ENCODE peak calls at places on chromosomes 11 and 22, in five cellular contexts. I, B, E, L and C are unnamed samples.

GRCh38 chr11:75505966-75506692 is 19.6 kb downstream of the GDPD5 start:
- DNase-seq in I (no peak), B (no peak), E (no peak), L (no peak), C (no peak)

GRCh38 chr11:9047986-9048522 is 43.3 kb downstream of the SCUBE2 start:
- DNase-seq in I (no peak), B (no peak), E (no peak), L (no peak), C (no peak)

GRCh38 chr11:94241896-94242295 is 62.5 kb upstream of the IZUMO1R start:
- DNase-seq in I (no peak), B (no peak), E (no peak), L (no peak), C (no peak)

GRCh38 chr11:80593981-80594380 is 1153.2 kb upstream of the TENM4 start:
- DNase-seq in I (no peak), B (peak), E (no peak), L (no peak), C (no peak)

GRCh38 chr22:21972293-21972779 is 10.3 kb downstream of the TOP3B start:
- DNase-seq in I (no peak), B (peak), E (no peak), L (peak), C (peak)

GRCh38 chr11:122808494-122808893 is 29.8 kb upstream of the CRTAM start:
- DNase-seq in I (peak), B (no peak), E (no peak), L (no peak), C (no peak)

GRCh38 chr11:63240791-63241379 is 2.5 kb downstream of the SLC22A25 start:
- DNase-seq in I (no peak), B (peak), E (no peak), L (no peak), C (no peak)

GRCh38 chr22:43198936-43199335 is 12.0 kb upstream of the TTLL12 start:
- DNase-seq in I (no peak), B (no peak), E (no peak), L (no peak), C (no peak)

GRCh38 chr11:121105063-121105480 is 4.0 kb downstream of the TECTA start:
- DNase-seq in I (no peak), B (no peak), E (no peak), L (no peak), C (no peak)

GRCh38 chr22:50074551-50075042 is 10.6 kb downstream of the MLC1 start:
- DNase-seq in I (no peak), B (no peak), E (no peak), L (no peak), C (no peak)

GRCh38 chr22:50516068-50516467 is 8.0 kb downstream of the NCAPH2 start:
- DNase-seq in I (no peak), B (no peak), E (no peak), L (no peak), C (no peak)

GRCh38 chr11:118529584-118530175 is 1.3 kb upstream of the TMEM25 start:
- DNase-seq in I (no peak), B (no peak), E (no peak), L (peak), C (no peak)

GRCh38 chr11:119486691-119487259 is 63.8 kb upstream of the THY1 start:
- DNase-seq in I (no peak), B (no peak), E (no peak), L (peak), C (no peak)

GRCh38 chr11:134223836-134224709 is at the start of the genes NCAPD3 and VPS26B:
- DNase-seq in I (peak), B (peak), E (peak), L (peak), C (peak)

GRCh38 chr11:19715373-19715772 is 2.7 kb downstream of the NAV2 start:
- DNase-seq in I (no peak), B (no peak), E (no peak), L (no peak), C (no peak)

GRCh38 chr11:116376547-116376946 is 396.2 kb downstream of the BUD13 start:
- DNase-seq in I (no peak), B (peak), E (no peak), L (no peak), C (no peak)

DNA sequence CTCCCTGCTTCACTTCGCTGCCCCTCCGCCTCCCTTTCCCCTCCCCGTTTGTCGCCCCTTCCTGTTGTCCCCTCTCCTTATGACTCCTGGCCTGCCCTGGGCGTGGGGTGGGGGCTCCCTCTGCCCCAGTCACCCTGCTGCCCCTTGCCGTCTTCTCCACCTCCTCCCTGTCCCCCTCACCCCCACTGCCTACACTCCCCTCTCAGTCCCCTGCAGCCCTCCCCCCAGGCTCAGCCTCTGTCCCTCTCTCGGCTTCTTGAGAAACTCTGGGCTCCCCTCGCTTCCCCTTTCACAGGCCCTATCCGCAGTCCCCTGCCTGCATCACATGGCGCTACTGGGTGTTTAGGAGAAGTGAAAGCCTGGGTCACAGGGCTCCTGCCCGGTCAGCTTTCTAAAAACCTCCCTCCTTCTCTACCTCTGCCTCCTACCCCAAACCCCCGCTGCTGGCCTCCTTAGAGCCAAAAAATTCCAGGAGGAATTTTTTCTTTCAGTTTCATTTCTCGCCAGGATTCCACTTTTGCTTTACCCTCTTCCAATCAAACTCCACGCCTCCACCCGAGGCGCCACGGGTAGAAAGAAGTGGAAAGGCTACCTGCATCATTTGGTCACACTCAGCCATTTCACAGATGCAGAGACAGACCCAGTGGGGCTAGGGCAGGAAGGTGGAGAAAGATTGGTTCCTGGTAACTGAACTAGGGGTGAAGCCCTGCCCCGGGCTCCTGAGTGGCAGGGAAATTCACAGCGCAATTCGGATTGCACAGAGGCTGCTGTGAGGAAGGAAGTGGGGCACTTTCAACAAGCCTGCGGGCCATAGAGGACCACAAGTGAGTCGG is at the start of gene SLC15A3:
- DNase-seq in I (peak), B (no peak), E (no peak), L (peak), C (no peak)
- TF ChIP-seq SUZ12 in I (no peak), B (no peak), E (no peak), L (peak), C (no peak)

GRCh38 chr11:11472096-11472495 is 119.0 kb upstream of the CSNK2A3 start:
- DNase-seq in I (no peak), B (no peak), E (no peak), L (no peak), C (no peak)
- TF ChIP-seq SUZ12 in I (no peak), B (no peak), E (no peak), L (no peak), C (no peak)

GRCh38 chr22:32646476-32646875 is 155.0 kb upstream of the TIMP3 start:
- DNase-seq in I (no peak), B (no peak), E (no peak), L (no peak), C (no peak)

GRCh38 chr22:32650553-32651345 is 150.8 kb upstream of the TIMP3 start:
- DNase-seq in I (no peak), B (no peak), E (no peak), L (no peak), C (no peak)

GRCh38 chr22:32648486-32648885 is 153.0 kb upstream of the TIMP3 start:
- DNase-seq in I (no peak), B (no peak), E (no peak), L (no peak), C (no peak)

GRCh38 chr22:32652609-32653008 is 148.9 kb upstream of the TIMP3 start:
- DNase-seq in I (no peak), B (no peak), E (no peak), L (no peak), C (no peak)

GRCh38 chr22:32649515-32650200 is 151.8 kb upstream of the TIMP3 start:
- DNase-seq in I (no peak), B (no peak), E (no peak), L (no peak), C (no peak)
- TF ChIP-seq SUZ12 in I (no peak), B (no peak), E (no peak), L (no peak), C (no peak)

DNA sequence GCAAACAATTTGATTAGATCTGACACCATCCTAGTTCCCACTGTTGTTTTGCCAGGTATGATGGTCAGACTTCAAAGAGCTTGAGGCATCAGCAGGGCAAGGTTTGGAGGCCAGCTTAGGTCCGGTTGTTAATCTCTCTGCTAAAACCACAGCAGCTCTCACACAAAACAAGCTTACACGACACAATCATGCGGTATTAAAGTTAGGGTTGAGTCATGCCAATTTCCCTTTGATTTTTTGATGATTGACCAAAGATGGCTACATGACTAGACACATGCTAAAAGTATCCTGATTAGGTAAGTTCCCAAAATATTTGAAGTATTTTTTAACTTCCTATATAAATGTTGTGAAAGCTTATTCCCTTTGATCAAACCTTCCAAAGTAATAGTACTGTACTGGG is 145.9 kb downstream of the ELP4 start:
- DNase-seq in I (no peak), B (peak), E (no peak), L (no peak), C (no peak)
- TF ChIP-seq SUZ12 in I (no peak), B (no peak), E (no peak), L (no peak), C (no peak)

DNA sequence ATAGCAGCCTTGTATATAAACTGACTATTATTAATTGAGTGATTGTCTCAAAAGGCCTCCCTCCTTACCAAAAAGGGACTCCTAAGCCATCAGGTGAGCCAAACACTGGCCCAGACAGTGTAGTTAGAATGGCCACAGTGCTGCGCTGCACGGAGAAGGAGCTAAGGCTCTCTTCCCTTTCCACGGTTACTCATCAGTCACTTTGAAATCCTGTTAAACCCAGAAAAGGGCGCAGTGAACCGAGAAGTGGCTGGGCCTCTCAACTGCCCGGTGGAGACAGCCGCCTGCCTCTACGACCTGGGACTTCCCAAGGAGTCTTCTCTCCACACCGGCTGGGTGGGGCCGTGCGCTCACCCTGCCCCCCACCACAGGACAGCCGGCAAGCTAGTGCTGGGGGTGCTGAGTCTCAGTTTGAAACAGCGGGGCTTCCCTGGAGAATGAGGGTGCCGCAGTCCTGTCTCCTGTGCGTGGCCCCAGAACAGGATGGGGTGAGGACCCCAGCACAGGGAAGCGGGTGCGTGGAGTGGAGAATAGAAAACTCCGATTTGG is 1.3 kb downstream of the MYH9 start:
- DNase-seq in I (peak), B (no peak), E (no peak), L (no peak), C (no peak)
- TF ChIP-seq SUZ12 in I (no peak), B (no peak), E (no peak), L (no peak), C (no peak)

GRCh38 chr22:23400286-23400981 is 179.7 kb downstream of the IGLL1 start:
- DNase-seq in I (no peak), B (no peak), E (no peak), L (no peak), C (no peak)
- TF ChIP-seq SUZ12 in I (no peak), B (no peak), E (no peak), L (no peak), C (no peak)